ENCODE peak calls at places on chromosomes 4 and X, in five cellular contexts. One of them, this sample, is unnamed.

GRCh38 chr4:97942951-97943350 is 200.3 kb downstream of the STPG2 start:
- DNase-seq in sigmoid colon: no peak
- DNase-seq in uterus: no peak
- DNase-seq in adrenal gland: no peak
- DNase-seq in CD4-positive, CD25-positive, alpha-beta regulatory T cell: no peak
- DNase-seq in this sample: no peak

GRCh38 chr4:83392562-83392961 is 57.9 kb upstream of the HPSE start:
- DNase-seq in sigmoid colon: no peak
- DNase-seq in uterus: no peak
- DNase-seq in adrenal gland: no peak
- DNase-seq in CD4-positive, CD25-positive, alpha-beta regulatory T cell: no peak
- DNase-seq in this sample: no peak

GRCh38 chr4:11183358-11183745 is 245.3 kb downstream of the HS3ST1 start:
- DNase-seq in sigmoid colon: no peak
- DNase-seq in uterus: no peak
- DNase-seq in adrenal gland: no peak
- DNase-seq in CD4-positive, CD25-positive, alpha-beta regulatory T cell: no peak
- DNase-seq in this sample: no peak

GRCh38 chr4:3009422-3009821 is 46.1 kb downstream of the GRK4 start:
- DNase-seq in sigmoid colon: no peak
- DNase-seq in uterus: no peak
- DNase-seq in adrenal gland: no peak
- DNase-seq in CD4-positive, CD25-positive, alpha-beta regulatory T cell: peak; percentile 39
- DNase-seq in this sample: no peak

GRCh38 chrX:38768079-38768478 is 33.2 kb upstream of the MID1IP1 start:
- DNase-seq in sigmoid colon: no peak
- DNase-seq in uterus: no peak
- DNase-seq in adrenal gland: no peak
- DNase-seq in CD4-positive, CD25-positive, alpha-beta regulatory T cell: peak; percentile 29
- DNase-seq in this sample: no peak

GRCh38 chr4:125728568-125728967 is 413.8 kb downstream of the FAT4 start:
- DNase-seq in sigmoid colon: no peak
- DNase-seq in uterus: no peak
- DNase-seq in adrenal gland: no peak
- DNase-seq in CD4-positive, CD25-positive, alpha-beta regulatory T cell: no peak
- DNase-seq in this sample: no peak

GRCh38 chrX:135556055-135556454 is 35.6 kb downstream of the INTS6L start:
- DNase-seq in sigmoid colon: no peak
- DNase-seq in uterus: no peak
- DNase-seq in adrenal gland: no peak
- DNase-seq in CD4-positive, CD25-positive, alpha-beta regulatory T cell: no peak
- DNase-seq in this sample: no peak

GRCh38 chr4:4225915-4226605 is 669 bp downstream of the OTOP1 start:
- DNase-seq in sigmoid colon: no peak
- DNase-seq in uterus: no peak
- DNase-seq in adrenal gland: no peak
- DNase-seq in CD4-positive, CD25-positive, alpha-beta regulatory T cell: no peak
- DNase-seq in this sample: no peak

GRCh38 chrX:18639280-18639679 is 32.6 kb downstream of the RS1 start:
- DNase-seq in sigmoid colon: no peak
- DNase-seq in uterus: no peak
- DNase-seq in adrenal gland: no peak
- DNase-seq in CD4-positive, CD25-positive, alpha-beta regulatory T cell: no peak
- DNase-seq in this sample: no peak

GRCh38 chrX:34903316-34903715 is 39.3 kb upstream of the FAM47B start:
- DNase-seq in sigmoid colon: no peak
- DNase-seq in uterus: no peak
- DNase-seq in adrenal gland: no peak
- DNase-seq in CD4-positive, CD25-positive, alpha-beta regulatory T cell: no peak
- DNase-seq in this sample: no peak

GRCh38 chrX:121579016-121579760 is 531.8 kb downstream of the GLUD2 start:
- DNase-seq in sigmoid colon: no peak
- DNase-seq in uterus: no peak
- DNase-seq in adrenal gland: peak; percentile 49
- DNase-seq in CD4-positive, CD25-positive, alpha-beta regulatory T cell: peak; percentile 10
- DNase-seq in this sample: no peak

GRCh38 chrX:113136841-113137240 is 296.2 kb upstream of the AMOT start:
- DNase-seq in sigmoid colon: no peak
- DNase-seq in uterus: no peak
- DNase-seq in adrenal gland: no peak
- DNase-seq in CD4-positive, CD25-positive, alpha-beta regulatory T cell: no peak
- DNase-seq in this sample: no peak

GRCh38 chrX:123336666-123337065 is 152.6 kb downstream of the GRIA3 start:
- DNase-seq in sigmoid colon: no peak
- DNase-seq in uterus: no peak
- DNase-seq in adrenal gland: no peak
- DNase-seq in CD4-positive, CD25-positive, alpha-beta regulatory T cell: no peak
- DNase-seq in this sample: no peak

GRCh38 chrX:619812-620493 is 10.6 kb upstream of the SHOX start:
- DNase-seq in sigmoid colon: no peak
- DNase-seq in uterus: no peak
- DNase-seq in adrenal gland: no peak
- DNase-seq in CD4-positive, CD25-positive, alpha-beta regulatory T cell: no peak
- DNase-seq in this sample: no peak

GRCh38 chrX:41922694-41923171 is 621 bp downstream of the CASK start:
- DNase-seq in sigmoid colon: no peak
- DNase-seq in uterus: peak; percentile 22
- DNase-seq in adrenal gland: peak; percentile 24
- DNase-seq in CD4-positive, CD25-positive, alpha-beta regulatory T cell: peak; percentile 39
- DNase-seq in this sample: peak; percentile 57

GRCh38 chr4:101643201-101643600 is 147.3 kb upstream of the BANK1 start:
- DNase-seq in sigmoid colon: no peak
- DNase-seq in uterus: no peak
- DNase-seq in adrenal gland: no peak
- DNase-seq in CD4-positive, CD25-positive, alpha-beta regulatory T cell: no peak
- DNase-seq in this sample: no peak

GRCh38 chr4:126583509-126583908 is 1049.2 kb upstream of the INTU start:
- DNase-seq in sigmoid colon: no peak
- DNase-seq in uterus: no peak
- DNase-seq in adrenal gland: no peak
- DNase-seq in CD4-positive, CD25-positive, alpha-beta regulatory T cell: no peak
- DNase-seq in this sample: no peak

GRCh38 chr4:6898763-6899162 is 10.9 kb upstream of the TBC1D14 start:
- DNase-seq in sigmoid colon: peak; percentile 4
- DNase-seq in uterus: no peak
- DNase-seq in adrenal gland: no peak
- DNase-seq in CD4-positive, CD25-positive, alpha-beta regulatory T cell: peak; percentile 53
- DNase-seq in this sample: no peak

GRCh38 chr4:67725132-67725531 is 24.2 kb upstream of the UBA6 start:
- DNase-seq in sigmoid colon: no peak
- DNase-seq in uterus: no peak
- DNase-seq in adrenal gland: no peak
- DNase-seq in CD4-positive, CD25-positive, alpha-beta regulatory T cell: no peak
- DNase-seq in this sample: no peak

GRCh38 chr4:32140636-32141035 is 1420.5 kb downstream of the PCDH7 start:
- DNase-seq in sigmoid colon: no peak
- DNase-seq in uterus: no peak
- DNase-seq in adrenal gland: no peak
- DNase-seq in CD4-positive, CD25-positive, alpha-beta regulatory T cell: no peak
- DNase-seq in this sample: no peak

GRCh38 chr4:87901426-87901825 is 68.7 kb downstream of the MEPE start:
- DNase-seq in sigmoid colon: no peak
- DNase-seq in uterus: no peak
- DNase-seq in adrenal gland: no peak
- DNase-seq in CD4-positive, CD25-positive, alpha-beta regulatory T cell: no peak
- DNase-seq in this sample: no peak

GRCh38 chr4:108044951-108045686 is 55.4 kb downstream of the HADH start:
- DNase-seq in sigmoid colon: no peak
- DNase-seq in uterus: no peak
- DNase-seq in adrenal gland: peak; percentile 47
- DNase-seq in CD4-positive, CD25-positive, alpha-beta regulatory T cell: no peak
- DNase-seq in this sample: no peak

GRCh38 chrX:107561468-107562215 is 66.7 kb upstream of the PRPS1 start:
- DNase-seq in sigmoid colon: no peak
- DNase-seq in uterus: no peak
- DNase-seq in adrenal gland: no peak
- DNase-seq in CD4-positive, CD25-positive, alpha-beta regulatory T cell: no peak
- DNase-seq in this sample: no peak

GRCh38 chrX:23317799-23318724 is 16.6 kb upstream of the PTCHD1 start:
- DNase-seq in sigmoid colon: no peak
- DNase-seq in uterus: no peak
- DNase-seq in adrenal gland: no peak
- DNase-seq in CD4-positive, CD25-positive, alpha-beta regulatory T cell: peak; percentile 25
- DNase-seq in this sample: no peak

DNA sequence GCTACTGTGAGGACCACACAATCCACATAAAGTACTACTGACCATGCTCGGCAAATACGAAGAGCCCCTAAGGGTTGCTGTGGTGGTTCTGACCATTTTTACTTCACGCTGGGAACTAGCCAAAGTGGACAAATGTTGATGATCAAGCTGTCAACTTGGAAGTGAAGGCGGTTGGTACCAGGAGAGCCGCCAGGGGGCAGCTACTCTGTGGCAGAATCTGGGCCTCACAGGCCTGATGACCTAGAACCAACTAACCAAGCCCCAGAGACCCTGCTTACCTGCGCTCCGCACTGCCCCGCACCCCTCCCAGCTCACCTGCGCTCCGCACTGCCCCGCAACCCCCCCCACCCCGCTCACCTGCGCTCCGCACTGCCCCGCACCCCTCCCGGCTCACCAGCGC is 5.6 kb downstream of the GAK start:
- DNase-seq in sigmoid colon: no peak
- DNase-seq in uterus: no peak
- DNase-seq in adrenal gland: no peak
- DNase-seq in CD4-positive, CD25-positive, alpha-beta regulatory T cell: no peak
- DNase-seq in this sample: no peak
- H3K4me1 ChIP-seq in sigmoid colon: peaks cover 21% of the 10 kb centered on the region
- H3K4me1 ChIP-seq in uterus: peaks cover 24% of the 10 kb centered on the region
- H3K4me1 ChIP-seq in adrenal gland: peaks cover 5% of the 10 kb centered on the region
- H3K4me1 ChIP-seq in CD4-positive, CD25-positive, alpha-beta regulatory T cell: peaks cover 66% of the 10 kb centered on the region
- H3K4me1 ChIP-seq in this sample: peaks cover 18% of the 10 kb centered on the region

DNA sequence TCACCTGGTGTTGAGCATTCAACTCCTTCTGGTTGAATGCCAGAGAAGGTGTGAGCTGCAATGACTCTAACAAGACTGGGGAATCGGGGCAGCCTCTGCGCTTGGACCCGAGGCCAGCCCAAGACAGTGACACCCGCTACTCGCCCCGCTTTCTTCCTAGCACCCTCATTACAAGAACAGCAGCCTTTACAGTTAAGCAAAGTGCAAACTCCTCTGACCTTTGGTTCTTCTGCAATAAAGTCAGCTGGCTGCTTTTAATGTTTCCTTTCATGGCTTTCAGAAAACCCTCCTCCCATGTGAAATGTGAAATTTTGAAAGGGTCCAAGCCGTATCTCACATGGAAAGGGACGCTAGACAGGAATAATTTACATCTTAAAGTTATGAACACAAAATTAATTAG is 520.2 kb upstream of the FRG1 start:
- DNase-seq in sigmoid colon: no peak
- DNase-seq in uterus: no peak
- DNase-seq in adrenal gland: no peak
- DNase-seq in CD4-positive, CD25-positive, alpha-beta regulatory T cell: no peak
- DNase-seq in this sample: no peak
- H3K27me3 ChIP-seq in sigmoid colon: no peaks in the 10 kb centered on the region
- H3K27me3 ChIP-seq in uterus: no peaks in the 10 kb centered on the region
- H3K27me3 ChIP-seq in adrenal gland: no peaks in the 10 kb centered on the region
- H3K27me3 ChIP-seq in CD4-positive, CD25-positive, alpha-beta regulatory T cell: no peaks in the 10 kb centered on the region
- H3K27me3 ChIP-seq in this sample: no peaks in the 10 kb centered on the region

DNA sequence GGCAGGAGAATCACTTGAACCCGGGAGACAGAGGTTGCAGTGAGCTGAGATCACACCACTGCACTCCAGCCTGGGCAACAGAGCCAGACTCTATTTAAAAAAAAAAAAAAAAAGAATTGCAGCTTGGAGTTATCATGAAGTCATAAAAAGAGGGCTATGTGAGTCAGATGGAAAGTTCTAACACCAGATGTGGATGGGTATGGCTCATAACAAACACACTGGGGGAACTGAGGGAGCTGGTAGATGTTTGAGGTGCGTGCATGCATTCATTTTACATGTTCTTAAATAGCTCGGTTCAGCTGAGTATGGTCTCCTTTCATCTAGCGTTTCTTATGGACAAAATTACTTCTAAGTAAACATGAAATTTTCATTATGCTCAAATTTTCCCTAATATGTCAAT is 11.7 kb downstream of the TRMT2B start:
- DNase-seq in sigmoid colon: no peak
- DNase-seq in uterus: no peak
- DNase-seq in adrenal gland: no peak
- DNase-seq in CD4-positive, CD25-positive, alpha-beta regulatory T cell: no peak
- DNase-seq in this sample: no peak
- H3K4me1 ChIP-seq in sigmoid colon: no peaks in the 10 kb centered on the region
- H3K4me1 ChIP-seq in uterus: no peaks in the 10 kb centered on the region
- H3K4me1 ChIP-seq in adrenal gland: no peaks in the 10 kb centered on the region
- H3K4me1 ChIP-seq in CD4-positive, CD25-positive, alpha-beta regulatory T cell: no peaks in the 10 kb centered on the region
- H3K4me1 ChIP-seq in this sample: no peaks in the 10 kb centered on the region

GRCh38 chrX:69060631-69061408 is 104.4 kb downstream of the PJA1 start:
- DNase-seq in sigmoid colon: no peak
- DNase-seq in uterus: peak; percentile 63
- DNase-seq in adrenal gland: peak; percentile 42
- DNase-seq in CD4-positive, CD25-positive, alpha-beta regulatory T cell: no peak
- DNase-seq in this sample: peak; percentile 22
- H3K27me3 ChIP-seq in sigmoid colon: no peaks in the 10 kb centered on the region
- H3K27me3 ChIP-seq in uterus: no peaks in the 10 kb centered on the region
- H3K27me3 ChIP-seq in adrenal gland: peaks cover 14% of the 10 kb centered on the region
- H3K27me3 ChIP-seq in CD4-positive, CD25-positive, alpha-beta regulatory T cell: no peaks in the 10 kb centered on the region
- H3K27me3 ChIP-seq in this sample: no peaks in the 10 kb centered on the region

This sample was measured in tibial artery.